ENCODE peak calls at places on chromosome 3, in five cellular contexts. One of them, this sample, is unnamed.

GRCh38 chr3:122691195-122691594 is 10.6 kb downstream of the PARP14 start:
- DNase-seq in K562: no peak
- DNase-seq in A549: no peak
- DNase-seq in H1: no peak
- DNase-seq in HepG2: peak
- DNase-seq in this sample: peak

GRCh38 chr3:164397462-164397861 is 680.8 kb downstream of the SI start:
- DNase-seq in K562: no peak
- DNase-seq in A549: no peak
- DNase-seq in H1: no peak
- DNase-seq in HepG2: no peak
- DNase-seq in this sample: no peak

GRCh38 chr3:12303532-12303931 is 14.7 kb downstream of the PPARG start:
- DNase-seq in K562: no peak
- DNase-seq in A549: peak
- DNase-seq in H1: no peak
- DNase-seq in HepG2: no peak
- DNase-seq in this sample: no peak

GRCh38 chr3:194617827-194618226 is 15.4 kb downstream of the TMEM44 start:
- DNase-seq in K562: no peak
- DNase-seq in A549: no peak
- DNase-seq in H1: no peak
- DNase-seq in HepG2: no peak
- DNase-seq in this sample: no peak

GRCh38 chr3:14172480-14172879 is 5.9 kb downstream of the XPC start:
- DNase-seq in K562: no peak
- DNase-seq in A549: no peak
- DNase-seq in H1: no peak
- DNase-seq in HepG2: no peak
- DNase-seq in this sample: no peak

GRCh38 chr3:17322106-17322793 is 420.2 kb downstream of the TBC1D5 start:
- DNase-seq in K562: no peak
- DNase-seq in A549: no peak
- DNase-seq in H1: no peak
- DNase-seq in HepG2: no peak
- DNase-seq in this sample: no peak

GRCh38 chr3:53823956-53824320 is 22.3 kb downstream of the CHDH start:
- DNase-seq in K562: no peak
- DNase-seq in A549: no peak
- DNase-seq in H1: no peak
- DNase-seq in HepG2: no peak
- DNase-seq in this sample: no peak

GRCh38 chr3:195175476-195176337 is 95.3 kb downstream of the XXYLT1 start:
- DNase-seq in K562: no peak
- DNase-seq in A549: no peak
- DNase-seq in H1: no peak
- DNase-seq in HepG2: no peak
- DNase-seq in this sample: no peak

GRCh38 chr3:52463420-52463819 is 8.0 kb downstream of the NISCH start:
- DNase-seq in K562: no peak
- DNase-seq in A549: no peak
- DNase-seq in H1: no peak
- DNase-seq in HepG2: no peak
- DNase-seq in this sample: no peak

GRCh38 chr3:64871237-64871636 is 183.4 kb upstream of the ADAMTS9 start:
- DNase-seq in K562: no peak
- DNase-seq in A549: no peak
- DNase-seq in H1: no peak
- DNase-seq in HepG2: no peak
- DNase-seq in this sample: no peak

GRCh38 chr3:189710620-189711388 is 79.6 kb downstream of the TP63 start:
- DNase-seq in K562: no peak
- DNase-seq in A549: peak
- DNase-seq in H1: peak
- DNase-seq in HepG2: no peak
- DNase-seq in this sample: peak

GRCh38 chr3:138389841-138390581 is 41.6 kb downstream of the MRAS start:
- DNase-seq in K562: no peak
- DNase-seq in A549: peak
- DNase-seq in H1: no peak
- DNase-seq in HepG2: peak
- DNase-seq in this sample: no peak

GRCh38 chr3:169618894-169619792 is 44.4 kb downstream of the MECOM start:
- DNase-seq in K562: no peak
- DNase-seq in A549: no peak
- DNase-seq in H1: no peak
- DNase-seq in HepG2: no peak
- DNase-seq in this sample: no peak

GRCh38 chr3:63519426-63519825 is 133.0 kb upstream of the SNTN start:
- DNase-seq in K562: no peak
- DNase-seq in A549: no peak
- DNase-seq in H1: no peak
- DNase-seq in HepG2: no peak
- DNase-seq in this sample: no peak

GRCh38 chr3:110995461-110996226 is 76.0 kb upstream of the NECTIN3 start:
- DNase-seq in K562: no peak
- DNase-seq in A549: no peak
- DNase-seq in H1: no peak
- DNase-seq in HepG2: peak
- DNase-seq in this sample: peak

GRCh38 chr3:133276594-133276993 is 123.3 kb upstream of the BFSP2 start:
- DNase-seq in K562: no peak
- DNase-seq in A549: no peak
- DNase-seq in H1: no peak
- DNase-seq in HepG2: no peak
- DNase-seq in this sample: no peak

GRCh38 chr3:27800261-27800660 is 78.1 kb upstream of the EOMES start:
- DNase-seq in K562: no peak
- DNase-seq in A549: no peak
- DNase-seq in H1: no peak
- DNase-seq in HepG2: no peak
- DNase-seq in this sample: no peak

GRCh38 chr3:62371735-62372591 is 1.4 kb downstream of the FEZF2 start:
- DNase-seq in K562: no peak
- DNase-seq in A549: no peak
- DNase-seq in H1: no peak
- DNase-seq in HepG2: no peak
- DNase-seq in this sample: no peak

GRCh38 chr3:74267126-74267525 is 347.3 kb downstream of the CNTN3 start:
- DNase-seq in K562: no peak
- DNase-seq in A549: no peak
- DNase-seq in H1: no peak
- DNase-seq in HepG2: no peak
- DNase-seq in this sample: no peak

GRCh38 chr3:66378256-66378655 is 122.6 kb downstream of the LRIG1 start:
- DNase-seq in K562: no peak
- DNase-seq in A549: peak
- DNase-seq in H1: peak
- DNase-seq in HepG2: no peak
- DNase-seq in this sample: peak

GRCh38 chr3:177195242-177195940 is 1.9 kb downstream of the TBL1XR1 start:
- DNase-seq in K562: peak
- DNase-seq in A549: peak
- DNase-seq in H1: no peak
- DNase-seq in HepG2: no peak
- DNase-seq in this sample: peak

GRCh38 chr3:53581671-53582070 is 87.3 kb downstream of the CACNA1D start:
- DNase-seq in K562: no peak
- DNase-seq in A549: no peak
- DNase-seq in H1: no peak
- DNase-seq in HepG2: no peak
- DNase-seq in this sample: no peak

GRCh38 chr3:128456776-128457715 is 9.6 kb downstream of the DNAJB8 start:
- DNase-seq in K562: peak
- DNase-seq in A549: no peak
- DNase-seq in H1: no peak
- DNase-seq in HepG2: no peak
- DNase-seq in this sample: no peak

GRCh38 chr3:34381243-34381642 is 582.8 kb downstream of the PDCD6IP start:
- DNase-seq in K562: no peak
- DNase-seq in A549: no peak
- DNase-seq in H1: no peak
- DNase-seq in HepG2: no peak
- DNase-seq in this sample: no peak

GRCh38 chr3:144384241-144384979 is 412.8 kb downstream of the DIPK2A start:
- DNase-seq in K562: no peak
- DNase-seq in A549: no peak
- DNase-seq in H1: no peak
- DNase-seq in HepG2: no peak
- DNase-seq in this sample: no peak

GRCh38 chr3:192364296-192364695 is 363.0 kb downstream of the FGF12 start:
- DNase-seq in K562: no peak
- DNase-seq in A549: no peak
- DNase-seq in H1: no peak
- DNase-seq in HepG2: no peak
- DNase-seq in this sample: no peak

DNA sequence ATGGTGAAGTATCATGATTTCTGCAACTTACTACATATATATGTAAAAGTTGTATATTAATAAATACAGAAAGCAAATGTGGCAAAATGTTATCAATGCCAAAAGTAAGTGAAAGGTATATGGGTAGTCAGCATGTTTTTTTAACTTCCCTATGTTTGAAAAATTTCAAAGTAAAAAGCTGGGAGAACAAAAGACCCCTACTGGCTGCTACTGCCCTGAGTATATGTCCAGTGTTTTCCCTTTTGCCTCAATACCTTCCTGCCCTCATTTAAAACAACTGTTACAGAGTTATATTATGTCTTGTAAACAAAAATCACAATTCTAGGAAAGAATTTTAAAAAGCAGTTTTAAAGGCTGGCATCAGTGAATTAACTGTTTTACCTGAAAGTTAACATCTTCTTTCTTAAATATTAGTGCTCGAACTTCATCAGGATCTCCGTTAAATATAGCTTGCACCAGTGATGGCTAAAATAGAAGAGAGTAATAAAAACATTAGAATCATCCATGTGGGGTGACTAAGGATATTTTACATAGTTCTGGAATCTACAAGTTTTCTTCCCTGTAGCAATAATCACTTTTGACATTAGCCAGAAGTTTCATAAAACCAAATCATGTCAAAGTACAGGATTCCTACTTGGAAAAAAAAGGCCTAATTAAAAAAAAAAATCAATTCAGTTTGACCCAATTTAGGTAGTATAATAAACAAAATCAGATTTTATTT is 2.8 kb downstream of the ANKRD28 start:
- DNase-seq in K562: no peak
- DNase-seq in A549: no peak
- DNase-seq in H1: no peak
- DNase-seq in HepG2: no peak
- DNase-seq in this sample: peak
- TF ChIP-seq JUN in K562: no peak
- TF ChIP-seq JUN in A549: no peak
- TF ChIP-seq JUN in H1: no peak
- TF ChIP-seq JUN in HepG2: no peak
- TF ChIP-seq JUN in this sample: no peak

GRCh38 chr3:23672628-23673027 is 133.1 kb upstream of the UBE2E1 start:
- DNase-seq in K562: no peak
- DNase-seq in A549: no peak
- DNase-seq in H1: no peak
- DNase-seq in HepG2: no peak
- DNase-seq in this sample: no peak

GRCh38 chr3:23675010-23675409 is 130.7 kb upstream of the UBE2E1 start:
- DNase-seq in K562: no peak
- DNase-seq in A549: no peak
- DNase-seq in H1: no peak
- DNase-seq in HepG2: no peak
- DNase-seq in this sample: no peak

GRCh38 chr3:23668430-23668904 is 137.3 kb upstream of the UBE2E1 start:
- DNase-seq in K562: no peak
- DNase-seq in A549: peak
- DNase-seq in H1: no peak
- DNase-seq in HepG2: no peak
- DNase-seq in this sample: peak

GRCh38 chr3:23669541-23670255 is 136.1 kb upstream of the UBE2E1 start:
- DNase-seq in K562: no peak
- DNase-seq in A549: no peak
- DNase-seq in H1: no peak
- DNase-seq in HepG2: no peak
- DNase-seq in this sample: no peak

GRCh38 chr3:23671901-23672589 is 133.7 kb upstream of the UBE2E1 start:
- DNase-seq in K562: no peak
- DNase-seq in A549: no peak
- DNase-seq in H1: no peak
- DNase-seq in HepG2: no peak
- DNase-seq in this sample: peak
- H3K4me3 ChIP-seq in K562: no peak
- H3K4me3 ChIP-seq in A549: no peak
- H3K4me3 ChIP-seq in H1: no peak
- H3K4me3 ChIP-seq in HepG2: no peak
- H3K4me3 ChIP-seq in this sample: peak

DNA sequence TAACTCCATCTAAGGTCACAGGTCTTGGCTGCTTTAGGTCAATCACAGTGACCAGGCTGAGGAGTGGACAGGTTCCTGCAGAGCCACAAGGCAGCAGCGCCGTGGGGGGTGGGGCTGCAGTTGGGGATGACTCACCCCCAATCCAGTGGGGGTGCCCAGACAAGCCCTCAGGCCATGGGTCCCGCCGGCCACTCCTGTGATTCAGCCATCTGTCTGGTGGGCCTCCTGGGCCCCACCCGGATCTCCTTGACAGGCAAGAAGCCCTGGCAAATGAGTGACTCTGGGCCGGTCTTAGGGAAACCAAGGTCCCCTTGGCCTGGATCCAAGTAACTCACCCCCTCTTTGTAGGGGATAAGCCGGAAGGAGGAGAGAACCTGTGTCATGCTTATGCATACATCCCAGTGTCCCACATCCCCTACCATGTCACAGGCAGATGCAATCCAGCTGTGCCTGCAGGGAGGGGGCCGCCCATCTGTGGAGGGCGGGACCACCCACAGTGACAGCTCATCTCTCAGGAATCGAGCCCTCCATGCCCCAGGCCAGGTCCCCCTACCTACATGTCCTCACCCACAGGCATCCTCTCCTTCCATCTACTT is 495 bp upstream of the COL7A1 start:
- DNase-seq in K562: peak
- DNase-seq in A549: peak
- DNase-seq in H1: peak
- DNase-seq in HepG2: peak
- DNase-seq in this sample: peak
- TF ChIP-seq JUN in K562: no peak
- TF ChIP-seq JUN in A549: peak
- TF ChIP-seq JUN in H1: no peak
- TF ChIP-seq JUN in HepG2: no peak
- TF ChIP-seq JUN in this sample: no peak

GRCh38 chr3:172213168-172213567 is 173.8 kb downstream of the FNDC3B start:
- DNase-seq in K562: no peak
- DNase-seq in A549: no peak
- DNase-seq in H1: no peak
- DNase-seq in HepG2: no peak
- DNase-seq in this sample: no peak

GRCh38 chr3:172209333-172210321 is 170.2 kb downstream of the FNDC3B start:
- DNase-seq in K562: no peak
- DNase-seq in A549: no peak
- DNase-seq in H1: no peak
- DNase-seq in HepG2: no peak
- DNase-seq in this sample: no peak

GRCh38 chr3:172208586-172209332 is 169.4 kb downstream of the FNDC3B start:
- DNase-seq in K562: no peak
- DNase-seq in A549: no peak
- DNase-seq in H1: peak
- DNase-seq in HepG2: no peak
- DNase-seq in this sample: no peak

GRCh38 chr3:172210355-172210754 is 171.0 kb downstream of the FNDC3B start:
- DNase-seq in K562: no peak
- DNase-seq in A549: no peak
- DNase-seq in H1: no peak
- DNase-seq in HepG2: no peak
- DNase-seq in this sample: no peak

GRCh38 chr3:172211123-172211522 is 171.7 kb downstream of the FNDC3B start:
- DNase-seq in K562: no peak
- DNase-seq in A549: no peak
- DNase-seq in H1: no peak
- DNase-seq in HepG2: no peak
- DNase-seq in this sample: no peak
- H3K4me3 ChIP-seq in K562: no peak
- H3K4me3 ChIP-seq in A549: no peak
- H3K4me3 ChIP-seq in H1: no peak
- H3K4me3 ChIP-seq in HepG2: no peak
- H3K4me3 ChIP-seq in this sample: no peak